ENCODE peak calls at places on chromosomes 13 and 19, in six cellular contexts. C is A549, P is K562, K is HepG2, B is GM12878, S is SK-N-SH. V is an unnamed sample.

GRCh38 chr19:3471954-3472655 is 8.2 kb downstream of the SMIM24 start:
- DNase-seq in C (no peak), P (peak), K (no peak), B (no peak), S (peak), V (no peak)

GRCh38 chr13:23828866-23829265 is 60.3 kb downstream of the MIPEP start:
- DNase-seq in C (no peak), P (no peak), K (no peak), B (no peak), S (no peak), V (no peak)

GRCh38 chr19:10104665-10105221 is 1.4 kb upstream of the PPAN start:
- DNase-seq in C (no peak), P (peak), K (no peak), B (peak), S (no peak), V (no peak)

GRCh38 chr13:45510671-45511070 is 45.9 kb downstream of the COG3 start:
- DNase-seq in C (no peak), P (no peak), K (no peak), B (no peak), S (no peak), V (no peak)

GRCh38 chr13:89982406-89983085 is 1364.9 kb upstream of the MIR17HG start:
- DNase-seq in C (peak), P (no peak), K (no peak), B (no peak), S (no peak), V (no peak)

GRCh38 chr19:41774515-41774980 is 19.2 kb downstream of the CEACAM6 start:
- DNase-seq in C (peak), P (no peak), K (no peak), B (no peak), S (no peak), V (peak)

GRCh38 chr13:29359181-29359580 is 236.3 kb downstream of the SLC7A1 start:
- DNase-seq in C (no peak), P (no peak), K (no peak), B (no peak), S (no peak), V (no peak)

GRCh38 chr19:7556696-7557315 is 21.3 kb downstream of the PNPLA6 start:
- DNase-seq in C (no peak), P (no peak), K (no peak), B (no peak), S (no peak), V (no peak)

GRCh38 chr19:11496391-11497163 is 9.1 kb downstream of the ZNF653 start:
- DNase-seq in C (peak), P (peak), K (peak), B (no peak), S (peak), V (peak)

GRCh38 chr19:30253581-30253996 is 118.6 kb upstream of the ZNF536 start:
- DNase-seq in C (no peak), P (no peak), K (no peak), B (no peak), S (peak), V (no peak)

GRCh38 chr19:55504252-55504603 is 16.0 kb downstream of the SSC5D start:
- DNase-seq in C (no peak), P (no peak), K (no peak), B (no peak), S (no peak), V (no peak)
- H3K4me3 ChIP-seq in C (peak), P (peak), K (no peak), B (no peak), S (peak), V (no peak)

GRCh38 chr19:55703790-55704215 is 28.8 kb downstream of the EPN1 start:
- DNase-seq in C (peak), P (peak), K (no peak), B (no peak), S (peak), V (peak)
- TF ChIP-seq MAX in C (no peak), P (no peak), K (peak), B (no peak), S (no peak), V (no peak)

GRCh38 chr19:531753-532571 is at the start of gene CDC34:
- DNase-seq in C (no peak), P (no peak), K (no peak), B (no peak), S (peak), V (no peak)

GRCh38 chr19:531009-531752 is 379 bp upstream of the CDC34 start:
- DNase-seq in C (peak), P (peak), K (peak), B (no peak), S (peak), V (peak)

GRCh38 chr19:533485-534058 is 2.0 kb downstream of the CDC34 start:
- DNase-seq in C (no peak), P (no peak), K (no peak), B (no peak), S (no peak), V (no peak)

GRCh38 chr19:532578-533484 is 1.3 kb downstream of the CDC34 start:
- DNase-seq in C (peak), P (peak), K (peak), B (no peak), S (peak), V (peak)

GRCh38 chr19:530133-531008 is 1.2 kb upstream of the CDC34 start:
- DNase-seq in C (no peak), P (no peak), K (no peak), B (no peak), S (no peak), V (no peak)
- TF ChIP-seq REST in C (no peak), P (no peak), K (no peak), B (no peak), S (no peak), V (no peak)

GRCh38 chr19:38360351-38360750 is 14.0 kb upstream of the PSMD8 start:
- DNase-seq in C (no peak), P (no peak), K (no peak), B (no peak), S (no peak), V (no peak)

GRCh38 chr19:38362076-38362945 is 12.1 kb upstream of the PSMD8 start:
- DNase-seq in C (peak), P (peak), K (peak), B (no peak), S (peak), V (peak)

GRCh38 chr19:38361633-38362075 is 12.7 kb upstream of the PSMD8 start:
- DNase-seq in C (peak), P (peak), K (peak), B (no peak), S (peak), V (peak)

GRCh38 chr19:38359242-38360021 is 14.9 kb upstream of the PSMD8 start:
- DNase-seq in C (no peak), P (no peak), K (no peak), B (no peak), S (no peak), V (no peak)

DNA sequence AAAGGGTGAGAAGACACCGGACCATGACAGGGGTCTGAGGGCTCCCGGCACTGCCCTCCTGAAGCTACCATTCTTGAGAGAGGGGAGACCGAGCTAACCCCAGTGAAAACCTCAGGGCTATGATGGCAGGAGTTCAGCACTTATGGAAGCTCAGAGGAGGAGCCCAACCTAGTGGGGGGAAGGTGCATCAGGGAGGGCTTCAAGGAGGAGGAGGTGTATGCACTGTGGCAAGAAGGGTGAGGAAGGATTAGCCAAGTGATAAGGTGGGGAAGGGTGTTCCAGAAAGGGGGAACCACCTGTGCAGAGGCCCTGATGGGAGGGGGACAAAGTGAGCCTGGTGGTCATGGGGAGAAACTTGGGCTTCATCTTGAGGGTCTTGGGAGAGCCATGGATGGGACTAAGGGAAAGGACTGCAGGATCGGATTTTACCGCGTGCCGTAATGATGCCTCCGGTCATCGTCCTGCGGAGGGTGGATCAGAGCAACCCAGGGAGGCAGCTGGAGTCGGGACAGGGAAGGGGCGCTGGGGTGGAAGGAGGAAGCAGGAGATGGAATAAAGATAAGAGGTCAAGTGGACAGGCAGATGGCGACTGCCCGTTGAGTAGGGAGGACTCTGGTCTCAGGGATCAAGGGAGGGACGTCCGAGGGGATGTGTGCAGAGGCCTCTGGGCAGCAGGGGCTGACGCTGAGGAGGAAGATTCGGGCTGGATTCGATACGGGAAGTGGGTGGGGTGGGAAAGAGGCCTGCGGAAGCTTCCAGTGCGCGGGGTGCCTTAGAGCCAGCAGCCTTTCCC is 13.3 kb upstream of the PSMD8 start:
- DNase-seq in C (no peak), P (no peak), K (no peak), B (no peak), S (peak), V (no peak)
- H3K4me3 ChIP-seq in C (peak), P (peak), K (peak), B (no peak), S (peak), V (peak)

GRCh38 chr13:97653741-97654140 is 219.8 kb downstream of the RAP2A start:
- DNase-seq in C (no peak), P (no peak), K (no peak), B (no peak), S (no peak), V (no peak)

GRCh38 chr13:97660488-97661086 is 226.6 kb downstream of the RAP2A start:
- DNase-seq in C (no peak), P (no peak), K (no peak), B (no peak), S (no peak), V (no peak)

GRCh38 chr13:97658556-97658955 is 224.6 kb downstream of the RAP2A start:
- DNase-seq in C (no peak), P (no peak), K (no peak), B (no peak), S (no peak), V (no peak)

DNA sequence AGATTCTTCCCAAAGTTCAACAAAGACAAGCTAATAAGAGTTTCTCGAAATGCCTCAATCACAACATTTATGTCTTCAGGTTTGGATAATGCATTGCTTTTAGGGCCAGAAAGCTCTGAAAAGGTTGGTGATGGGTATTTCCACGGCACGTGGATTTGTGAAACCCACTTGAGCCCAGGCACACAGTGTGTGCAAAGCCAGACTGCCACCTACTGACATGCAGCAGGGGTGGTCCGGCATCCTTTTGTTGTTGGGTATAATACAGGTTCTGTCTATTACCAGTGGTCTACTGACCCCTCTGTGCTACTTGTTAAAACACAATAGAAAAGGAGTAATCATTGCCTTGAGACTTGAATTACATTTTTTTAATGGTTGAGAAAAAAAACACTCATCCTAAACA is 225.6 kb downstream of the RAP2A start:
- DNase-seq in C (peak), P (peak), K (peak), B (no peak), S (peak), V (no peak)
- TF ChIP-seq MAX in C (no peak), P (no peak), K (no peak), B (no peak), S (no peak), V (no peak)

DNA sequence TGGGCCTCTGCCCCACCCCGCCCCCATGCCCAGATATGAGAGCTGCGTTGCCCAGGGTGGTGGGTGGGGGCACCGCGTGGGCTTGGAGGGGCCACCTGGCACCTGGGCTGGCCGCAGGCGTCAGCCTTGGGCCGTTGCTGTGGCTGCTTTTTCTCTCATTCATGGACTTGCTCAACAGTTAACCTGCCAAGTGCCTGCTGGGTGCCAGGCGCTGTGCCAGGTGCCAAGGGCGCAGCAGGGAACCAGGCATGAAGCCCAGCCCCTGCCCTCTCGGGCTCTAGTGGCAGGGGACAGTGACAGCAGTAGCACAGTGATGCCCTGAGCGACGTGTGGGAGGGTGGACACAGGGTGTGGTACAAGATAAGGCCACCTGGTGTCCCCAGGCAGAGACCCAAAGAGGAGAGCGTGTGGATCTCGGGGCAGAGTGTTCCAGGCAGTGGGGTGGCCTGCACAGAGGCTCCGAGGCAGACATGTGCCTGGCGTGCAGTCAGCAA is 28.1 kb downstream of the DHX34 start:
- DNase-seq in C (no peak), P (peak), K (no peak), B (no peak), S (peak), V (no peak)
- TF ChIP-seq REST in C (no peak), P (no peak), K (no peak), B (no peak), S (no peak), V (no peak)